ENCODE peak calls at places on chromosomes 1 and 21, in six cellular contexts. One of them, this sample, is unnamed.

GRCh38 chr1:218931331-218931730 is 242.3 kb upstream of the LYPLAL1 start:
- DNase-seq in SW 1271: no peak
- DNase-seq in substantia nigra: no peak
- DNase-seq in foreskin keratinocyte: no peak
- DNase-seq in hypothalamus: no peak
- DNase-seq in naive thymus-derived CD8-positive, alpha-beta T cell: no peak
- DNase-seq in this sample: no peak

GRCh38 chr1:7770939-7771672 is at the start of gene VAMP3:
- DNase-seq in naive thymus-derived CD8-positive, alpha-beta T cell: peak
- DNase-seq in foreskin keratinocyte: peak
- DNase-seq in hypothalamus: peak
- DNase-seq in SW 1271: peak
- DNase-seq in substantia nigra: peak
- DNase-seq in this sample: peak

GRCh38 chr21:34614443-34614692 is 545 bp downstream of the RCAN1 start:
- DNase-seq in SW 1271: no peak
- DNase-seq in naive thymus-derived CD8-positive, alpha-beta T cell: no peak
- DNase-seq in hypothalamus: no peak
- DNase-seq in foreskin keratinocyte: no peak
- DNase-seq in substantia nigra: no peak
- DNase-seq in this sample: no peak

GRCh38 chr1:65975708-65976107 is 183.0 kb downstream of the PDE4B start:
- DNase-seq in naive thymus-derived CD8-positive, alpha-beta T cell: no peak
- DNase-seq in hypothalamus: no peak
- DNase-seq in substantia nigra: no peak
- DNase-seq in foreskin keratinocyte: no peak
- DNase-seq in SW 1271: no peak
- DNase-seq in this sample: no peak

GRCh38 chr1:20366076-20366765 is 75.5 kb downstream of the VWA5B1 start:
- DNase-seq in SW 1271: no peak
- DNase-seq in substantia nigra: no peak
- DNase-seq in naive thymus-derived CD8-positive, alpha-beta T cell: no peak
- DNase-seq in foreskin keratinocyte: no peak
- DNase-seq in hypothalamus: no peak
- DNase-seq in this sample: no peak

GRCh38 chr1:205642679-205643307 is 11.0 kb upstream of the ELK4 start:
- DNase-seq in foreskin keratinocyte: no peak
- DNase-seq in naive thymus-derived CD8-positive, alpha-beta T cell: no peak
- DNase-seq in substantia nigra: no peak
- DNase-seq in hypothalamus: no peak
- DNase-seq in SW 1271: no peak
- DNase-seq in this sample: no peak

GRCh38 chr1:20551945-20552727 is at the start of gene FAM43B:
- DNase-seq in substantia nigra: peak
- DNase-seq in foreskin keratinocyte: no peak
- DNase-seq in SW 1271: peak
- DNase-seq in hypothalamus: peak
- DNase-seq in naive thymus-derived CD8-positive, alpha-beta T cell: no peak
- DNase-seq in this sample: peak

GRCh38 chr1:83508485-83509151 is 490.3 kb downstream of the TTLL7 start:
- DNase-seq in foreskin keratinocyte: no peak
- DNase-seq in SW 1271: peak
- DNase-seq in substantia nigra: no peak
- DNase-seq in hypothalamus: no peak
- DNase-seq in naive thymus-derived CD8-positive, alpha-beta T cell: no peak
- DNase-seq in this sample: no peak

GRCh38 chr1:20448626-20449215 is 37.3 kb downstream of the CAMK2N1 start:
- DNase-seq in foreskin keratinocyte: no peak
- DNase-seq in hypothalamus: peak
- DNase-seq in SW 1271: no peak
- DNase-seq in substantia nigra: peak
- DNase-seq in naive thymus-derived CD8-positive, alpha-beta T cell: no peak
- DNase-seq in this sample: peak

GRCh38 chr1:12615916-12616708 is 1.9 kb downstream of the DHRS3 start:
- DNase-seq in SW 1271: no peak
- DNase-seq in foreskin keratinocyte: no peak
- DNase-seq in naive thymus-derived CD8-positive, alpha-beta T cell: no peak
- DNase-seq in substantia nigra: peak
- DNase-seq in hypothalamus: no peak
- DNase-seq in this sample: no peak

GRCh38 chr1:229596961-229597699 is 28.8 kb downstream of the TAF5L start:
- DNase-seq in SW 1271: no peak
- DNase-seq in substantia nigra: peak
- DNase-seq in foreskin keratinocyte: no peak
- DNase-seq in hypothalamus: no peak
- DNase-seq in naive thymus-derived CD8-positive, alpha-beta T cell: no peak
- DNase-seq in this sample: no peak

GRCh38 chr21:41932576-41933258 is 21.1 kb downstream of the C2CD2 start:
- DNase-seq in substantia nigra: no peak
- DNase-seq in hypothalamus: no peak
- DNase-seq in naive thymus-derived CD8-positive, alpha-beta T cell: no peak
- DNase-seq in foreskin keratinocyte: peak
- DNase-seq in SW 1271: no peak
- DNase-seq in this sample: no peak

GRCh38 chr1:197862221-197862620 is 40.2 kb upstream of the C1orf53 start:
- DNase-seq in hypothalamus: no peak
- DNase-seq in SW 1271: no peak
- DNase-seq in naive thymus-derived CD8-positive, alpha-beta T cell: no peak
- DNase-seq in substantia nigra: no peak
- DNase-seq in foreskin keratinocyte: no peak
- DNase-seq in this sample: no peak

GRCh38 chr1:84887261-84887934 is 5.6 kb downstream of the LPAR3 start:
- DNase-seq in SW 1271: no peak
- DNase-seq in hypothalamus: no peak
- DNase-seq in foreskin keratinocyte: peak
- DNase-seq in naive thymus-derived CD8-positive, alpha-beta T cell: no peak
- DNase-seq in substantia nigra: no peak
- DNase-seq in this sample: no peak

GRCh38 chr1:20896824-20897223 is 109.7 kb upstream of the HP1BP3 start:
- DNase-seq in hypothalamus: no peak
- DNase-seq in naive thymus-derived CD8-positive, alpha-beta T cell: no peak
- DNase-seq in foreskin keratinocyte: peak
- DNase-seq in substantia nigra: no peak
- DNase-seq in SW 1271: no peak
- DNase-seq in this sample: no peak

GRCh38 chr1:9321480-9321849 is 28.8 kb downstream of the SPSB1 start:
- DNase-seq in foreskin keratinocyte: peak
- DNase-seq in hypothalamus: no peak
- DNase-seq in substantia nigra: no peak
- DNase-seq in SW 1271: no peak
- DNase-seq in naive thymus-derived CD8-positive, alpha-beta T cell: no peak
- DNase-seq in this sample: no peak

GRCh38 chr1:159141584-159142518 is 29.6 kb upstream of the CADM3 start:
- DNase-seq in SW 1271: no peak
- DNase-seq in hypothalamus: peak
- DNase-seq in naive thymus-derived CD8-positive, alpha-beta T cell: no peak
- DNase-seq in foreskin keratinocyte: peak
- DNase-seq in substantia nigra: peak
- DNase-seq in this sample: no peak

GRCh38 chr1:3753656-3754454 is 1.6 kb downstream of the CCDC27 start:
- DNase-seq in SW 1271: no peak
- DNase-seq in foreskin keratinocyte: no peak
- DNase-seq in naive thymus-derived CD8-positive, alpha-beta T cell: no peak
- DNase-seq in hypothalamus: no peak
- DNase-seq in substantia nigra: no peak
- DNase-seq in this sample: no peak

GRCh38 chr21:36909901-36910561 is 56.4 kb downstream of the HLCS start:
- DNase-seq in hypothalamus: no peak
- DNase-seq in naive thymus-derived CD8-positive, alpha-beta T cell: no peak
- DNase-seq in substantia nigra: no peak
- DNase-seq in foreskin keratinocyte: peak
- DNase-seq in SW 1271: peak
- DNase-seq in this sample: no peak

GRCh38 chr1:229452956-229453801 is 19.3 kb upstream of the ACTA1 start:
- DNase-seq in foreskin keratinocyte: no peak
- DNase-seq in SW 1271: no peak
- DNase-seq in substantia nigra: no peak
- DNase-seq in naive thymus-derived CD8-positive, alpha-beta T cell: no peak
- DNase-seq in hypothalamus: no peak
- DNase-seq in this sample: no peak

GRCh38 chr1:48916121-48917069 is 139.7 kb upstream of the BEND5 start:
- DNase-seq in substantia nigra: no peak
- DNase-seq in naive thymus-derived CD8-positive, alpha-beta T cell: no peak
- DNase-seq in SW 1271: peak
- DNase-seq in hypothalamus: no peak
- DNase-seq in foreskin keratinocyte: peak
- DNase-seq in this sample: no peak

GRCh38 chr1:51442198-51442597 is 76.9 kb downstream of the EPS15 start:
- DNase-seq in foreskin keratinocyte: no peak
- DNase-seq in naive thymus-derived CD8-positive, alpha-beta T cell: no peak
- DNase-seq in hypothalamus: no peak
- DNase-seq in SW 1271: no peak
- DNase-seq in substantia nigra: no peak
- DNase-seq in this sample: no peak

GRCh38 chr1:167987174-167987573 is 50.3 kb upstream of the MPC2 start:
- DNase-seq in hypothalamus: no peak
- DNase-seq in substantia nigra: no peak
- DNase-seq in SW 1271: no peak
- DNase-seq in naive thymus-derived CD8-positive, alpha-beta T cell: no peak
- DNase-seq in foreskin keratinocyte: peak
- DNase-seq in this sample: no peak

GRCh38 chr1:156389311-156389710 is 20.3 kb downstream of the RHBG start:
- DNase-seq in hypothalamus: peak
- DNase-seq in foreskin keratinocyte: no peak
- DNase-seq in SW 1271: no peak
- DNase-seq in substantia nigra: peak
- DNase-seq in naive thymus-derived CD8-positive, alpha-beta T cell: no peak
- DNase-seq in this sample: no peak

GRCh38 chr21:42350271-42350885 is 416 bp downstream of the TFF2 start:
- DNase-seq in foreskin keratinocyte: no peak
- DNase-seq in substantia nigra: no peak
- DNase-seq in naive thymus-derived CD8-positive, alpha-beta T cell: no peak
- DNase-seq in SW 1271: no peak
- DNase-seq in hypothalamus: no peak
- DNase-seq in this sample: no peak

GRCh38 chr1:76640092-76640491 is 227.2 kb upstream of the ST6GALNAC5 start:
- DNase-seq in hypothalamus: no peak
- DNase-seq in substantia nigra: no peak
- DNase-seq in SW 1271: no peak
- DNase-seq in naive thymus-derived CD8-positive, alpha-beta T cell: no peak
- DNase-seq in foreskin keratinocyte: peak
- DNase-seq in this sample: no peak

GRCh38 chr1:171346866-171347265 is 32.9 kb downstream of the FMO4 start:
- DNase-seq in naive thymus-derived CD8-positive, alpha-beta T cell: no peak
- DNase-seq in substantia nigra: no peak
- DNase-seq in foreskin keratinocyte: peak
- DNase-seq in hypothalamus: no peak
- DNase-seq in SW 1271: no peak
- DNase-seq in this sample: no peak

GRCh38 chr1:156889802-156890585 is 3.5 kb upstream of the PEAR1 start:
- DNase-seq in substantia nigra: peak
- DNase-seq in SW 1271: peak
- DNase-seq in naive thymus-derived CD8-positive, alpha-beta T cell: peak
- DNase-seq in hypothalamus: peak
- DNase-seq in foreskin keratinocyte: peak
- DNase-seq in this sample: peak

GRCh38 chr1:154791292-154792278 is 78.5 kb downstream of the KCNN3 start:
- DNase-seq in SW 1271: no peak
- DNase-seq in substantia nigra: no peak
- DNase-seq in foreskin keratinocyte: peak
- DNase-seq in naive thymus-derived CD8-positive, alpha-beta T cell: peak
- DNase-seq in hypothalamus: no peak
- DNase-seq in this sample: no peak

GRCh38 chr1:99645699-99646531 is at the start of gene PALMD:
- DNase-seq in naive thymus-derived CD8-positive, alpha-beta T cell: no peak
- DNase-seq in SW 1271: no peak
- DNase-seq in foreskin keratinocyte: peak
- DNase-seq in hypothalamus: no peak
- DNase-seq in substantia nigra: peak
- DNase-seq in this sample: peak

GRCh38 chr1:19315378-19316206 is 3.5 kb downstream of the SLC66A1 start:
- DNase-seq in hypothalamus: no peak
- DNase-seq in naive thymus-derived CD8-positive, alpha-beta T cell: no peak
- DNase-seq in SW 1271: peak
- DNase-seq in foreskin keratinocyte: peak
- DNase-seq in substantia nigra: no peak
- DNase-seq in this sample: no peak

GRCh38 chr1:6447016-6447817 is 18.8 kb downstream of the TNFRSF25 start:
- DNase-seq in substantia nigra: no peak
- DNase-seq in hypothalamus: no peak
- DNase-seq in naive thymus-derived CD8-positive, alpha-beta T cell: no peak
- DNase-seq in foreskin keratinocyte: no peak
- DNase-seq in SW 1271: no peak
- DNase-seq in this sample: peak

This sample was measured in neural crest cell.